ENCODE peak calls at places on chromosomes 12 and 14, in nine cellular contexts. S is heart left ventricle, Y is left ventricle myocardium inferior, K is RWPE1, J is epithelial cell of esophagus, R is WTC11, U is GM23338, B is hepatocyte, M is HL-60. I is an unnamed sample.

GRCh38 chr12:54417712-54418440 is 1.2 kb downstream of the ITGA5 start:
- DNase-seq in S (no peak), Y (no peak), K (no peak), J (no peak), R (peak), U (peak), B (no peak), M (no peak), I (peak)

GRCh38 chr12:132006056-132006680 is 56.4 kb downstream of the EP400 start:
- DNase-seq in S (no peak), Y (no peak), K (no peak), J (no peak), R (no peak), U (no peak), B (no peak), M (no peak), I (no peak)

GRCh38 chr12:3190101-3190500 is 112.9 kb downstream of the TSPAN9 start:
- DNase-seq in S (no peak), Y (no peak), K (no peak), J (no peak), R (no peak), U (no peak), B (no peak), M (no peak), I (no peak)

GRCh38 chr14:30243157-30243556 is 315.5 kb upstream of the PRKD1 start:
- DNase-seq in S (no peak), Y (no peak), K (no peak), J (no peak), R (no peak), U (no peak), B (no peak), M (no peak), I (no peak)

GRCh38 chr14:92540472-92541048 is 27.0 kb downstream of the RIN3 start:
- DNase-seq in S (peak), Y (peak), K (peak), J (peak), R (no peak), U (peak), B (peak), M (no peak), I (no peak)

GRCh38 chr14:21060590-21061346 is 3.1 kb downstream of the RNASE8 start:
- DNase-seq in S (no peak), Y (no peak), K (no peak), J (no peak), R (no peak), U (no peak), B (no peak), M (no peak), I (no peak)

GRCh38 chr14:100639280-100639679 is 52.1 kb upstream of the BEGAIN start:
- DNase-seq in S (no peak), Y (no peak), K (no peak), J (no peak), R (no peak), U (no peak), B (no peak), M (no peak), I (no peak)

GRCh38 chr12:15597125-15597830 is 191.9 kb downstream of the EPS8 start:
- DNase-seq in S (no peak), Y (no peak), K (no peak), J (no peak), R (no peak), U (no peak), B (no peak), M (no peak), I (no peak)

GRCh38 chr12:26818201-26818600 is 14.8 kb downstream of the ITPR2 start:
- DNase-seq in S (no peak), Y (no peak), K (no peak), J (no peak), R (no peak), U (no peak), B (no peak), M (no peak), I (no peak)

GRCh38 chr12:124422142-124422569 is 127.3 kb downstream of the RFLNA start:
- DNase-seq in S (no peak), Y (no peak), K (peak), J (peak), R (no peak), U (no peak), B (peak), M (no peak), I (peak)

GRCh38 chr12:115223322-115223721 is 539.3 kb upstream of the TBX3 start:
- DNase-seq in S (no peak), Y (no peak), K (peak), J (peak), R (no peak), U (no peak), B (peak), M (no peak), I (no peak)

GRCh38 chr14:105149146-105149781 is 19.3 kb downstream of the JAG2 start:
- DNase-seq in S (peak), Y (peak), K (no peak), J (no peak), R (no peak), U (no peak), B (no peak), M (no peak), I (no peak)

GRCh38 chr12:41992029-41992428 is 152.6 kb downstream of the GXYLT1 start:
- DNase-seq in S (no peak), Y (no peak), K (no peak), J (no peak), R (no peak), U (no peak), B (peak), M (no peak), I (no peak)

GRCh38 chr14:63273717-63274673 is 44.7 kb downstream of the GPHB5 start:
- DNase-seq in S (no peak), Y (peak), K (no peak), J (peak), R (no peak), U (no peak), B (no peak), M (no peak), I (no peak)

GRCh38 chr12:21656931-21657335 is 709 bp downstream of the LDHB start:
- DNase-seq in S (no peak), Y (peak), K (peak), J (peak), R (no peak), U (peak), B (peak), M (no peak), I (peak)

GRCh38 chr14:106530423-106531107 is 1004.2 kb downstream of the TMEM121 start:
- DNase-seq in S (no peak), Y (no peak), K (no peak), J (no peak), R (no peak), U (peak), B (no peak), M (no peak), I (no peak)

GRCh38 chr12:113467154-113467513 is 4.5 kb downstream of the LHX5 start:
- DNase-seq in S (no peak), Y (no peak), K (no peak), J (peak), R (no peak), U (peak), B (no peak), M (no peak), I (no peak)

GRCh38 chr14:23430733-23431105 is 4.7 kb downstream of the MYH7 start:
- DNase-seq in S (no peak), Y (no peak), K (no peak), J (no peak), R (no peak), U (no peak), B (peak), M (no peak), I (no peak)

GRCh38 chr12:106642991-106643390 is 60.2 kb downstream of the RFX4 start:
- DNase-seq in S (no peak), Y (no peak), K (no peak), J (peak), R (no peak), U (no peak), B (no peak), M (no peak), I (no peak)

GRCh38 chr12:124324803-124325705 is 30.2 kb downstream of the RFLNA start:
- DNase-seq in S (no peak), Y (no peak), K (no peak), J (no peak), R (no peak), U (no peak), B (no peak), M (no peak), I (no peak)

GRCh38 chr12:85057370-85057963 is 21.3 kb downstream of the LRRIQ1 start:
- DNase-seq in S (no peak), Y (no peak), K (peak), J (peak), R (peak), U (peak), B (peak), M (no peak), I (peak)

GRCh38 chr12:3020850-3021435 is 56.2 kb upstream of the TSPAN9 start:
- DNase-seq in S (no peak), Y (no peak), K (no peak), J (no peak), R (no peak), U (no peak), B (no peak), M (no peak), I (no peak)

GRCh38 chr12:11830298-11830937 is 180.9 kb downstream of the ETV6 start:
- DNase-seq in S (no peak), Y (no peak), K (no peak), J (peak), R (no peak), U (no peak), B (no peak), M (no peak), I (no peak)

GRCh38 chr14:65255583-65256443 is 153.5 kb upstream of the MAX start:
- DNase-seq in S (no peak), Y (no peak), K (peak), J (peak), R (peak), U (peak), B (peak), M (no peak), I (peak)

GRCh38 chr12:2163172-2163927 is 110.6 kb downstream of the CACNA1C start:
- DNase-seq in S (peak), Y (peak), K (no peak), J (no peak), R (no peak), U (no peak), B (peak), M (no peak), I (no peak)

GRCh38 chr12:102344691-102345090 is 135.7 kb downstream of the IGF1 start:
- DNase-seq in S (no peak), Y (no peak), K (no peak), J (peak), R (no peak), U (no peak), B (no peak), M (no peak), I (no peak)

GRCh38 chr12:14431990-14432389 is 66.5 kb downstream of the ATF7IP start:
- DNase-seq in S (no peak), Y (no peak), K (no peak), J (no peak), R (no peak), U (no peak), B (no peak), M (no peak), I (no peak)

GRCh38 chr14:55133416-55133815 is 4.4 kb downstream of the LGALS3 start:
- DNase-seq in S (no peak), Y (no peak), K (no peak), J (peak), R (no peak), U (peak), B (peak), M (no peak), I (no peak)

GRCh38 chr12:53181935-53182334 is 1.2 kb upstream of the CSAD start:
- DNase-seq in S (no peak), Y (no peak), K (no peak), J (no peak), R (no peak), U (no peak), B (no peak), M (no peak), I (peak)

GRCh38 chr14:103185051-103186027 is 62.1 kb downstream of the TNFAIP2 start:
- DNase-seq in S (no peak), Y (no peak), K (peak), J (peak), R (no peak), U (peak), B (peak), M (no peak), I (no peak)

GRCh38 chr12:12714276-12715001 is 2.7 kb upstream of the CDKN1B start:
- DNase-seq in S (peak), Y (no peak), K (no peak), J (peak), R (no peak), U (peak), B (peak), M (no peak), I (peak)

GRCh38 chr12:131592972-131593371 is 117.9 kb upstream of the SFSWAP start:
- DNase-seq in S (no peak), Y (no peak), K (no peak), J (no peak), R (no peak), U (no peak), B (no peak), M (no peak), I (no peak)

GRCh38 chr14:105168979-105169507 is 467 bp upstream of the JAG2 start:
- DNase-seq in S (peak), Y (no peak), K (no peak), J (peak), R (peak), U (peak), B (peak), M (no peak), I (peak)

GRCh38 chr12:65962921-65963883 is 138.9 kb downstream of the HMGA2 start:
- DNase-seq in S (peak), Y (no peak), K (no peak), J (peak), R (peak), U (peak), B (peak), M (no peak), I (peak)
- TF ChIP-seq CTCF in S (no peak), Y (peak), K (no peak), J (peak), R (no peak), U (peak), B (peak), M (no peak), I (peak)

GRCh38 chr14:95614335-95614734 is 71.9 kb upstream of the TCL1B start:
- DNase-seq in S (no peak), Y (no peak), K (no peak), J (no peak), R (no peak), U (no peak), B (peak), M (no peak), I (no peak)
- TF ChIP-seq CTCF in S (no peak), Y (no peak), K (no peak), J (no peak), R (no peak), U (peak), B (peak), M (no peak), I (no peak)

DNA sequence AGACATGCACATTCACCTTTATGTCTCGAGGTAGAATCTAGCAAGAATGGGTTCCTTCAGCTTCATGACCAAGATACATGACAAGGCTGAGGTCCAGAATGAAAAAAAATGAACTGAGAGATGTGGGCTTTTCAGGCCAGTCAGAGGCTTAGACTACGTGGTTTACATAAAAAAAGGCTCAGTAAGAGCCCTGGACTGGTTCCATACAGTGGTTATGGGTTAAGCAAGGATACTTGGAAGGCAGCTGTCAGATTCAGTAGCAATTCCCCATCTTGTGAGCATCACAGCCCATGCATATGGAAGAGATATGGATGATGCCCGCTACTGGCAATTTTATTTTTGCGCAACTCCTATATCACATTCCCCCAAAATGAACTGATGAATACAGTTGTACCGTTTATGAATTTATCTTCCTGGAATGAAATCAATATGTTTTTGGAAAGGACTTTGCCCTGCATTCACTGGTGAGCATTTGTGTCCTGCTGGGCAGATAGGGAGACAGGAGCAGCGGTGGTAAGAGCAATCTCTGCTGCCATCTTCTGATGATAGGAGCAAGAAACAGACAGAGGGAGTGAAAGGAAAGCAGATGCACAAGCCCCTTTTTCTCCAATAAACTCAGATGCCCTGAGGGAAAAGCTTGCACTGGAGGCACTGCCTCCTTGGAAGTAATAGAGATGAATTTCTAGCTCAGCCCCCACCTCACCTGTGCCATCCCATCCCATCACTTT is 280.4 kb downstream of the GALC start:
- DNase-seq in S (no peak), Y (no peak), K (no peak), J (no peak), R (no peak), U (peak), B (peak), M (no peak), I (peak)
- TF ChIP-seq CTCF in S (no peak), Y (no peak), K (no peak), J (no peak), R (no peak), U (peak), B (peak), M (no peak), I (peak)

GRCh38 chr12:868722-869121 is 80.8 kb downstream of the RAD52 start:
- DNase-seq in S (no peak), Y (no peak), K (no peak), J (no peak), R (no peak), U (peak), B (no peak), M (no peak), I (peak)
- TF ChIP-seq CTCF in S (no peak), Y (no peak), K (no peak), J (no peak), R (no peak), U (peak), B (no peak), M (no peak), I (peak)

DNA sequence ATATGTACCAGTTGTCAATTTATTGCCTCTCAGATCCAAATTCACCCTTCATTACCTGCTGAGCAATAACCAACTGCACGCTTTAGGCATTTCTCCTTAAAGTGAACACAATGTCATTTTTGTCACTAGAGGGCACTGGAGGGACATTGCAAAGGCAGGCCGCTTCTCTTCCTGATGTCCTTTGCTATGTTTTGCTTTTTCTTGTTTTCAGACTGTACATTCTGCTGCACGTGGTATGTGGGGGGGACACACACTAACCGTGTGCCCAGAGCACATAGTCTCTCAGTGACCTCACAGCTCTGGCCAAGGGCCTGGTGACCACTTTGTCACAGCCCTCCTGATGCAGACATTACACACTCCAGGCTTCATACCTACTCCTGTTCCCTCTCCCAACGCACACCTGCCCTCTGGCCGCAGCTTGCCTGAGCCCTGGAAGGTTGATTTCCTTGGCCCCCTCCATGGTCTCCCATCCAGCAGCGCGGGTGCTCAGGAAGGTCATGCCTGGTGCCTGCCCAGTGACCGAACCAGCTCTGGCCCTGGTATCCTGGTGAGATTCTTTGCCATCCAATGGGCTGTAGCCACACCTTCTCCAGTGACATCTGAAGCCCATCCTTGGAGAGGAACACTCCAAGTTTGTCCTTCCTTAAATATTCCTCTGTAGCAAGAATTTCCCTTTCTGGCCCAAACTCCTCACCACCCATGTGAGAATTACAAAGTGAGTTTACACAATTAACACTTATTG is 39.9 kb downstream of the MYO1H start:
- DNase-seq in S (no peak), Y (no peak), K (no peak), J (peak), R (peak), U (peak), B (peak), M (peak), I (peak)
- TF ChIP-seq CTCF in S (peak), Y (peak), K (peak), J (peak), R (peak), U (peak), B (peak), M (peak), I (peak)

GRCh38 chr12:117587646-117588287 is 226.3 kb upstream of the NOS1 start:
- DNase-seq in S (no peak), Y (peak), K (peak), J (peak), R (peak), U (peak), B (peak), M (peak), I (peak)
- TF ChIP-seq CTCF in S (peak), Y (peak), K (peak), J (peak), R (peak), U (peak), B (peak), M (peak), I (peak)

I was measured in endodermal cell.